ENCODE peak calls at places on chromosomes 3 and 15, in five cellular contexts. D is NCI-H748 treated with DMSO at 0.1 percent for 48 hours; Q is stimulated activated CD8-positive, alpha-beta memory T cell treated with anti-CD3 and anti-CD28 coated beads, Interleukin-7, amount 100 ng/mL, for 24 hours; M is T-helper 2 cell; S is tibial nerve. U is an unnamed sample.

GRCh38 chr3:148318240-148318639 is 379.5 kb upstream of the AGTR1 start:
- DNase-seq in D (no peak), Q (no peak), M (no peak), S (no peak), U (no peak)

GRCh38 chr15:69390575-69390974 is 23.6 kb upstream of the KIF23 start:
- DNase-seq in D (no peak), Q (no peak), M (no peak), S (no peak), U (no peak)

GRCh38 chr15:60272623-60273022 is 125.2 kb downstream of the ANXA2 start:
- DNase-seq in D (no peak), Q (no peak), M (no peak), S (no peak), U (no peak)

GRCh38 chr3:156840826-156841689 is 14.9 kb downstream of the LEKR1 start:
- DNase-seq in D (peak), Q (no peak), M (no peak), S (no peak), U (no peak)

GRCh38 chr3:173983353-173983752 is 585.8 kb downstream of the NLGN1 start:
- DNase-seq in D (no peak), Q (no peak), M (no peak), S (no peak), U (no peak)

GRCh38 chr15:70825841-70826240 is 28.1 kb downstream of the LARP6 start:
- DNase-seq in D (no peak), Q (no peak), M (no peak), S (no peak), U (no peak)

GRCh38 chr3:39150170-39150802 is 3.1 kb downstream of the CSRNP1 start:
- DNase-seq in D (no peak), Q (no peak), M (no peak), S (no peak), U (no peak)

GRCh38 chr3:153162513-153163348 is 705 bp downstream of the RAP2B start:
- DNase-seq in D (peak), Q (peak), M (peak), S (peak), U (peak)

GRCh38 chr15:64004582-64004981 is 41.7 kb downstream of the DAPK2 start:
- DNase-seq in D (no peak), Q (no peak), M (no peak), S (peak), U (no peak)

GRCh38 chr3:129614927-129615363 is 8.5 kb upstream of the PLXND1 start:
- DNase-seq in D (no peak), Q (no peak), M (no peak), S (no peak), U (no peak)

GRCh38 chr15:78455749-78456148 is 17.7 kb downstream of the IREB2 start:
- DNase-seq in D (no peak), Q (no peak), M (no peak), S (no peak), U (no peak)

GRCh38 chr15:39270976-39271375 is 309.9 kb upstream of the THBS1 start:
- DNase-seq in D (no peak), Q (no peak), M (no peak), S (no peak), U (no peak)

GRCh38 chr3:66299893-66300292 is 79.1 kb downstream of the SLC25A26 start:
- DNase-seq in D (no peak), Q (no peak), M (no peak), S (no peak), U (no peak)

GRCh38 chr3:37967252-37967881 is 23.2 kb upstream of the VILL start:
- DNase-seq in D (peak), Q (peak), M (no peak), S (peak), U (peak)

GRCh38 chr15:41892621-41893421 is 1.0 kb downstream of the SPTBN5 start:
- DNase-seq in D (no peak), Q (no peak), M (peak), S (no peak), U (peak)

GRCh38 chr3:12149029-12149428 is 9.7 kb downstream of the TIMP4 start:
- DNase-seq in D (no peak), Q (no peak), M (no peak), S (no peak), U (no peak)

GRCh38 chr15:36370735-36371115 is 208.7 kb upstream of the CDIN1 start:
- DNase-seq in D (no peak), Q (no peak), M (no peak), S (no peak), U (no peak)

GRCh38 chr3:46112296-46112695 is 85.0 kb upstream of the XCR1 start:
- DNase-seq in D (no peak), Q (no peak), M (no peak), S (no peak), U (no peak)

GRCh38 chr15:79380755-79381499 is 51.2 kb upstream of the MINAR1 start:
- DNase-seq in D (peak), Q (peak), M (peak), S (peak), U (peak)

GRCh38 chr15:51622269-51623180 is at the start of gene DMXL2:
- DNase-seq in D (peak), Q (peak), M (peak), S (peak), U (peak)

GRCh38 chr15:31262901-31263671 is 63.5 kb upstream of the KLF13 start:
- DNase-seq in D (no peak), Q (no peak), M (no peak), S (no peak), U (no peak)

GRCh38 chr3:130636480-130637234 is 110.0 kb downstream of the PIK3R4 start:
- DNase-seq in D (no peak), Q (no peak), M (no peak), S (no peak), U (no peak)

GRCh38 chr15:79035111-79035601 is 55.4 kb downstream of the RASGRF1 start:
- DNase-seq in D (no peak), Q (no peak), M (no peak), S (no peak), U (no peak)

GRCh38 chr3:53303549-53303948 is 43.8 kb downstream of the DCP1A start:
- DNase-seq in D (no peak), Q (no peak), M (no peak), S (no peak), U (no peak)

GRCh38 chr15:64310036-64310435 is 45.9 kb downstream of the CSNK1G1 start:
- DNase-seq in D (no peak), Q (no peak), M (no peak), S (no peak), U (no peak)

GRCh38 chr3:71849674-71850073 is 64.7 kb upstream of the PROK2 start:
- DNase-seq in D (no peak), Q (no peak), M (no peak), S (no peak), U (no peak)

GRCh38 chr15:71390101-71390500 is 274.8 kb downstream of the THSD4 start:
- DNase-seq in D (no peak), Q (no peak), M (no peak), S (no peak), U (no peak)

GRCh38 chr3:190618349-190619030 is 104.6 kb downstream of the IL1RAP start:
- DNase-seq in D (no peak), Q (no peak), M (no peak), S (no peak), U (no peak)

GRCh38 chr15:59280855-59281254 is 74.2 kb downstream of the LDHAL6B start:
- DNase-seq in D (no peak), Q (no peak), M (no peak), S (no peak), U (no peak)